ENCODE peak calls at places on chromosomes 2 and 18, in ten cellular contexts. L is T-helper 9 cell; A is lung; I is stimulated activated CD4-positive, alpha-beta T cell treated with anti-CD3 and anti-CD28 coated beads, TNF-alpha, amount 100 ng/mL, for 4 hours; H is NCI-H1436; T is T-cell; E is HepG2; U is iPS-NIHi11; M is LoVo; S is NAMALWA. C is an unnamed sample.

GRCh38 chr2:46666044-46666662 is 186.8 kb downstream of the TMEM247 start:
- DNase-seq in L (no peak), A (peak; percentile 51), I (no peak), H (no peak), T (no peak), E (no peak), U (no peak), M (no peak), S (no peak), C (no peak)

GRCh38 chr2:101038455-101039255 is 36.6 kb downstream of the RPL31 start:
- DNase-seq in L (no peak), A (no peak), I (no peak), H (no peak), T (no peak), E (peak; percentile 45), U (no peak), M (peak; percentile 7), S (peak; percentile 42), C (no peak)

GRCh38 chr2:32863803-32864202 is 83.0 kb upstream of the LTBP1 start:
- DNase-seq in L (no peak), A (no peak), I (no peak), H (no peak), T (no peak), E (no peak), U (no peak), M (no peak), S (no peak), C (no peak)

GRCh38 chr2:239077260-239077659 is 229.4 kb downstream of the TWIST2 start:
- DNase-seq in L (no peak), A (no peak), I (no peak), H (no peak), T (no peak), E (no peak), U (no peak), M (no peak), S (no peak), C (no peak)

GRCh38 chr2:157329524-157329923 is 3.9 kb upstream of the ERMN start:
- DNase-seq in L (no peak), A (no peak), I (no peak), H (no peak), T (no peak), E (no peak), U (no peak), M (no peak), S (no peak), C (no peak)

GRCh38 chr2:223692227-223692947 is 90.2 kb upstream of the SCG2 start:
- DNase-seq in L (no peak), A (no peak), I (no peak), H (peak; percentile 0), T (no peak), E (peak; percentile 54), U (peak; percentile 61), M (peak; percentile 62), S (peak; percentile 28), C (no peak)

GRCh38 chr18:67043276-67043675 is 439.4 kb upstream of the CDH19 start:
- DNase-seq in L (no peak), A (no peak), I (no peak), H (no peak), T (no peak), E (no peak), U (peak; percentile 21), M (no peak), S (no peak), C (no peak)

GRCh38 chr2:129078548-129078947 is 759.9 kb upstream of the HS6ST1 start:
- DNase-seq in L (no peak), A (no peak), I (no peak), H (no peak), T (no peak), E (no peak), U (no peak), M (no peak), S (no peak), C (no peak)

GRCh38 chr2:220335591-220335915 is 708.1 kb downstream of the SLC4A3 start:
- DNase-seq in L (no peak), A (no peak), I (no peak), H (no peak), T (no peak), E (no peak), U (no peak), M (no peak), S (no peak), C (no peak)

GRCh38 chr2:191554240-191554639 is 123.7 kb upstream of the NABP1 start:
- DNase-seq in L (no peak), A (no peak), I (no peak), H (no peak), T (no peak), E (no peak), U (no peak), M (no peak), S (no peak), C (no peak)

GRCh38 chr2:9400268-9401058 is 22.9 kb downstream of the ITGB1BP1 start:
- DNase-seq in L (no peak), A (no peak), I (no peak), H (no peak), T (no peak), E (no peak), U (no peak), M (no peak), S (no peak), C (no peak)

GRCh38 chr2:65300772-65301711 is 73.4 kb downstream of the ACTR2 start:
- DNase-seq in L (peak; percentile 38), A (peak; percentile 71), I (peak; percentile 28), H (no peak), T (peak; percentile 66), E (peak; percentile 96), U (peak; percentile 72), M (no peak), S (peak; percentile 83), C (peak; percentile 71)

GRCh38 chr2:136363921-136364320 is 246.0 kb upstream of the CXCR4 start:
- DNase-seq in L (no peak), A (no peak), I (no peak), H (no peak), T (no peak), E (no peak), U (no peak), M (no peak), S (no peak), C (no peak)

C was measured in right atrium auricular region.